ENCODE peak calls at places on chromosomes 6 and 20, in seven cellular contexts. P is uterus, R is fibroblast of mammary gland, U is cardiac muscle cell, Q is A549, Z is esophagus squamous epithelium, L is tibial nerve. K is an unnamed sample.

GRCh38 chr20:542777-543368 is 717 bp downstream of the CSNK2A1 start:
- DNase-seq in R (no peak), Z (no peak), P (no peak), Q (peak; percentile 63), U (peak; percentile 24), L (no peak), K (no peak)

GRCh38 chr20:45913105-45913504 is 1.1 kb upstream of the PLTP start:
- DNase-seq in P (no peak), Z (no peak), Q (no peak), R (peak; percentile 22), L (no peak), U (no peak), K (no peak)

GRCh38 chr6:46419576-46420002 is 71.7 kb downstream of the RCAN2 start:
- DNase-seq in R (peak; percentile 80), P (peak; percentile 70), L (peak; percentile 33), Z (no peak), Q (peak; percentile 8), U (peak; percentile 80), K (peak; percentile 73)

GRCh38 chr20:62477669-62478450 is 2.1 kb upstream of the GATA5 start:
- DNase-seq in R (no peak), L (no peak), Z (no peak), P (no peak), U (peak; percentile 63), Q (no peak), K (no peak)

GRCh38 chr20:53081916-53082863 is 110.0 kb downstream of the TSHZ2 start:
- DNase-seq in L (no peak), Z (no peak), U (no peak), R (peak; percentile 22), Q (no peak), P (no peak), K (no peak)

GRCh38 chr20:25272223-25273000 is 24.5 kb downstream of the PYGB start:
- DNase-seq in U (no peak), L (no peak), Z (no peak), R (peak; percentile 29), Q (no peak), P (no peak), K (no peak)

GRCh38 chr6:104537185-104537584 is 322.5 kb downstream of the HACE1 start:
- DNase-seq in Z (no peak), Q (no peak), L (no peak), U (no peak), P (no peak), R (peak; percentile 69), K (peak; percentile 69)

GRCh38 chr6:54206510-54206909 is 95.3 kb downstream of the MLIP start:
- DNase-seq in P (no peak), Z (no peak), U (no peak), R (no peak), L (no peak), Q (no peak), K (no peak)

GRCh38 chr6:145801021-145801420 is 13.6 kb downstream of the FBXO30 start:
- DNase-seq in R (no peak), Z (no peak), P (no peak), U (no peak), L (no peak), Q (no peak), K (no peak)

GRCh38 chr6:143734641-143735063 is 56.9 kb downstream of the PHACTR2 start:
- DNase-seq in R (no peak), L (no peak), P (no peak), Q (no peak), Z (no peak), U (no peak), K (no peak)

GRCh38 chr6:19465760-19466159 is 371.4 kb upstream of the ID4 start:
- DNase-seq in U (no peak), Z (no peak), L (no peak), R (peak; percentile 84), P (peak; percentile 29), Q (peak; percentile 3), K (peak; percentile 81)

GRCh38 chr6:36631326-36632046 is 37.3 kb downstream of the SRSF3 start:
- DNase-seq in P (no peak), Q (no peak), Z (no peak), R (no peak), U (peak; percentile 60), L (no peak), K (no peak)

GRCh38 chr6:166203641-166204222 is 36.1 kb upstream of the TBXT start:
- DNase-seq in Z (no peak), R (no peak), U (no peak), L (no peak), P (no peak), Q (no peak), K (no peak)

GRCh38 chr20:33977535-33977934 is 16.2 kb upstream of the RALY start:
- DNase-seq in Q (no peak), U (no peak), P (no peak), R (no peak), Z (no peak), L (no peak), K (no peak)

GRCh38 chr20:3818155-3819151 is 1.9 kb upstream of the AP5S1 start:
- DNase-seq in R (peak; percentile 90), Z (no peak), L (no peak), P (peak; percentile 82), U (peak; percentile 77), Q (peak; percentile 89), K (peak; percentile 79)

GRCh38 chr6:88814909-88815308 is 148.5 kb downstream of the RNGTT start:
- DNase-seq in Q (no peak), L (no peak), U (no peak), R (no peak), Z (no peak), P (no peak), K (no peak)

DNA sequence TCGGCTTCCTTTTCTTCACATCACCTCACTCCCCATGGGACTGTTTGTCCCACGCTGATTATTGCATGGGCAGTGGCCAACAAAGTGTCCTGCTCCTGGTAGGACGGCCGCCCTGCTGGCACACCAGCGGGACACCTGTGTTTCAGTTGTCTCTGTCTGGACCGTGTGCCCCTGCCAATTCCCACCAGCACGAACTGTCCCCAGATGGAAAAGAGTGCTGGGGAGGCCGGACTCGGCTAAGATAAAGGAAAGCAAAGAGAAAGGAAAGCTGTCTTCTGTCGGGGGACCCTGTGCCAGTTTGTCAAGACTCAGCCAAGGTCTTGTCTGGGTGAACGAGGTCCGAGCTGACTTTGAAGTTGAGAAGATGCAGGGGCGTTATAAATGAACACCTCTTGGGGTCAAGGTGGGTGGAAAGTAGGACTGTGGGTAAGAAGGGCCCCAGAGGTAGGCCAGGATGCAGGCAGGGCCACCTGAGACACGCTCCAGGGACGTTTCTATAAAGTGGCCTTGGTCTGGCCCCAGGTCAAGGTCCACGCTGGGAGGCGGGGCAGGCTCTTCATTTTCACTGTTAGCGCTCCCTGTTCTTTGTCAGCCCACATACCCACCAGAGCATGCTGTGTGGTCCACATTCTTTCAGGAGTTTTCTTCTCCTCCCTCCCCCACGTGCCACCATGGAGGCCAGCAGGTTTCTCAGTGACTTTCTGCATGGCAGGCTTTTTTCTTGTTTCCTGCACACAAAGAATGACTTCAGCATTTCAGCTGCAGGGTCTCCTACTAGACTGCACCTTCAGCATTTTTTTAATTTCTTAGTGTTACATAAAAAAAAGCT is 57.2 kb downstream of the FAM50B start:
- DNase-seq in Z (no peak), Q (no peak), U (peak; percentile 52), L (no peak), P (no peak), R (no peak), K (no peak)
- TF ChIP-seq CTCF in Z (no peak), Q (no peak), U (no peak), L (no peak), P (no peak), R (no peak), K (no peak)

GRCh38 chr20:35539756-35540212 is 2.1 kb upstream of the ERGIC3 start:
- DNase-seq in L (no peak), Q (no peak), P (no peak), Z (no peak), R (no peak), U (peak; percentile 96), K (no peak)
- H3K4me3 ChIP-seq in L (no peak overlapping the region), Q (no peak overlapping the region), P (no peak overlapping the region), Z (no peak overlapping the region), R (no peak overlapping the region), U (peak overlapping the region; percentile 43), K (no peak overlapping the region)

GRCh38 chr6:141664744-141665143 is 468.0 kb upstream of the GJE1 start:
- DNase-seq in Q (no peak), L (no peak), Z (no peak), U (no peak), P (no peak), R (no peak), K (no peak)

GRCh38 chr6:141669141-141669540 is 463.6 kb upstream of the GJE1 start:
- DNase-seq in L (no peak), Z (no peak), P (no peak), U (no peak), R (peak; percentile 14), Q (no peak), K (no peak)

GRCh38 chr6:141666187-141666586 is 466.5 kb upstream of the GJE1 start:
- DNase-seq in Z (no peak), Q (no peak), L (no peak), R (no peak), U (no peak), P (no peak), K (no peak)

DNA sequence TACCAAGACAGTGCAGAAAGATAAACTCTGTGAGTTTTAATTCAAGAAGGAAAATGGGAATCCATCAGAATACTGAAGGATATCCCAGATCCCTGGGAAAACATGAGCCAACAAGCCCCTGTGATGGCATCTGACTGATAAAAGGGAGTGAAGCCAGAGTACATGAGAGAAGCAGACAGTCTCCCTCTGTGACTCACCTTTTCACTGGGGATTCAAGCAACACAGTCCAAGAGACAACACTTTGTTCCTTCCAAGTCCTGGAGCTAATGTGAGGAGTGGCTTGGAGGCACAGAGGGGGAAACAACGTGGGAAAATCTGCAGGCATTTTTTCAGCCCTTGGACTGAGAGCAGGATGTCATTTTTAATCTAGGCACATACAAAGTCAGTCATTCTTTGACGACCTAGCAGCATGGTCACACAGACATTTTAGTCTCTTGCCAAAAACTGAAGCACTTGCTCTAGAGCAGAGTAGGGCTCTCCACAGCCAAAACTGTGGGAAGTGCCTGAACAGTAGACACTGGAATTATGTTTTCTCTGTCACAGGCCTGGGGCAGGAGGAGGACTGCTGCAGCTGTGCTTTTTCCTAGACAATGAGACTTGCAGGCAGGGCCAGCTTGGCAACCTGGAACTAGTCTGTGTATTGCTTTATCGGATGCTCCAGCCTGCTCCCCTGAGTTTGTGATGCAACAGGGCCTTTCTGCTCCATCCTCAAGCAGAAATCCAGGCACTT is 465.0 kb upstream of the GJE1 start:
- DNase-seq in U (no peak), Q (no peak), P (no peak), R (peak; percentile 67), Z (no peak), L (no peak), K (peak; percentile 24)
- TF ChIP-seq CTCF in U (no peak), Q (no peak), P (no peak), R (no peak), Z (no peak), L (no peak), K (no peak)

DNA sequence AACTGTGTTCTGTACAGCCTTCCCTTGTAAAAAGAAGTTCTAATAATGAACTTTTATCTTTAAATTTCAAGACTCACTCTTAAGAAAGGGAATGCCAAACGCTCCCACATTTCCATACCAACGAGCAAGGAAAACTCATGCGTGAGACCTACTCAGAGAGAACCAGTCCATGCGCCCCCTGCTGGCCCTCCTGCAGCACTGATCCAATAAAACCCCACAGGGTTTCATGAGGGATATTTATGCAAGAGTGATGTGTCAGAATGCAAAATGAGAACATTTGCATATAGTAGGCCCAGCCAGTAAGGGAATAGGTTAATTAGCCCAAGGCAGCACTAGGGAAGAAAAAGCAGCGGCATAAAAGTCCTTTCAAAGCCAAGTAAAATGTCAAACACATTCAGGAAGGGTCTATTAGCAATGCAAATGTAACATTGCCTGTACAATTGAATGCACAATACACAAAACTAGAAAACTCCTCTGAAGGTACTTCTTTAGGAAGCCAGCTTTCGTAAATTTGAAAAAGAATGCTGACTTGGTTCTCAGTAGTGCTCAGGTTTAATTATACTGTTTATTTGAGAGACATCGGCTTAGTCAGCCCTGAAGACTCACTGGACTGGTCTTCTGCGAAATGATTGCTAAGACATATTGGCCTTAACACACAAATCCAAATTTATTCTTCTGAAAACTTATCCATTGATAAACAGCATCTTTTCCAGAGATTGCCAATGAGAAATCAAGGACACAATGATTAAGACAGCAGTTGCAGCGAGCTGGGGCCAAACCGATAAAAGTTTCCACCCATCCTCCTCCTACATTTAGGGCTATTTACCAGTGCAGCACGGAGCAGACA is 93.2 kb downstream of the GMPR start:
- DNase-seq in L (no peak), U (peak; percentile 81), Z (no peak), P (peak; percentile 76), Q (peak; percentile 64), R (peak; percentile 84), K (peak; percentile 81)
- H3K4me3 ChIP-seq in L (no peak overlapping the region), U (no peak overlapping the region), Z (no peak overlapping the region), P (no peak overlapping the region), Q (no peak overlapping the region), R (no peak overlapping the region), K (no peak overlapping the region)